ENCODE peak calls at places on chromosomes 2 and 18, in eight cellular contexts. N is A673, L is H1, J is HCT116, R is DND-41, U is neural progenitor cell, F is GM23338, K is GM23248. C is an unnamed sample.

GRCh38 chr2:108621087-108621559 is 86.9 kb downstream of the LIMS1 start:
- DNase-seq in N (no peak), L (peak), J (peak), R (peak), U (peak), F (peak), K (peak), C (no peak)

GRCh38 chr18:13381907-13382682 is 163.5 kb downstream of the LDLRAD4 start:
- DNase-seq in N (no peak), L (no peak), J (no peak), R (no peak), U (no peak), F (no peak), K (peak), C (peak)

GRCh38 chr18:59267511-59268126 is 5.6 kb downstream of the RAX start:
- DNase-seq in N (no peak), L (no peak), J (no peak), R (no peak), U (peak), F (peak), K (peak), C (no peak)

GRCh38 chr2:26330604-26331003 is 15.3 kb upstream of the SELENOI start:
- DNase-seq in N (no peak), L (no peak), J (no peak), R (no peak), U (no peak), F (no peak), K (no peak), C (no peak)

GRCh38 chr2:157897106-157897971 is 21.2 kb upstream of the ACVR1 start:
- DNase-seq in N (no peak), L (no peak), J (no peak), R (peak), U (no peak), F (no peak), K (no peak), C (no peak)

GRCh38 chr2:240825476-240825875 is 5.5 kb upstream of the KIF1A start:
- DNase-seq in N (no peak), L (no peak), J (no peak), R (no peak), U (no peak), F (no peak), K (no peak), C (no peak)

GRCh38 chr2:177906041-177906718 is 166.4 kb downstream of the PDE11A start:
- DNase-seq in N (peak), L (peak), J (peak), R (peak), U (peak), F (peak), K (peak), C (no peak)

GRCh38 chr2:190571666-190572065 is 37.1 kb upstream of the NEMP2 start:
- DNase-seq in N (peak), L (no peak), J (no peak), R (no peak), U (no peak), F (no peak), K (no peak), C (peak)

GRCh38 chr2:36366491-36367120 is 11.0 kb downstream of the CRIM1 start:
- DNase-seq in N (no peak), L (no peak), J (no peak), R (no peak), U (no peak), F (peak), K (no peak), C (no peak)

GRCh38 chr2:197145471-197146056 is 165.0 kb downstream of the ANKRD44 start:
- DNase-seq in N (peak), L (no peak), J (no peak), R (peak), U (no peak), F (no peak), K (no peak), C (no peak)

GRCh38 chr18:67845035-67845434 is 328.5 kb upstream of the DSEL start:
- DNase-seq in N (no peak), L (no peak), J (no peak), R (no peak), U (no peak), F (no peak), K (peak), C (no peak)

GRCh38 chr18:36544036-36544725 is 246.7 kb downstream of the FHOD3 start:
- DNase-seq in N (no peak), L (no peak), J (no peak), R (no peak), U (no peak), F (no peak), K (no peak), C (no peak)

GRCh38 chr2:120272763-120273481 is 20.3 kb downstream of the RALB start:
- DNase-seq in N (no peak), L (no peak), J (no peak), R (no peak), U (no peak), F (no peak), K (no peak), C (no peak)

GRCh38 chr2:104703669-104704068 is 150.2 kb upstream of the POU3F3 start:
- DNase-seq in N (no peak), L (no peak), J (no peak), R (no peak), U (no peak), F (no peak), K (no peak), C (no peak)

GRCh38 chr2:126700073-126700581 is 44.2 kb downstream of the GYPC start:
- DNase-seq in N (peak), L (no peak), J (no peak), R (no peak), U (no peak), F (peak), K (peak), C (no peak)

GRCh38 chr18:47260138-47260923 is 8.9 kb upstream of the SKOR2 start:
- DNase-seq in N (peak), L (no peak), J (no peak), R (peak), U (peak), F (peak), K (peak), C (no peak)
- TF ChIP-seq EZH2 in N (no peak), L (peak), J (no peak), R (no peak), U (peak), F (peak), K (peak), C (no peak)

GRCh38 chr2:118834440-118834810 is 13.0 kb downstream of the EN1 start:
- DNase-seq in N (no peak), L (no peak), J (no peak), R (no peak), U (peak), F (peak), K (no peak), C (no peak)
- TF ChIP-seq EZH2 in N (no peak), L (peak), J (no peak), R (no peak), U (peak), F (no peak), K (no peak), C (no peak)

GRCh38 chr2:132668986-132669853 is 785 bp downstream of the LYPD1 start:
- DNase-seq in N (peak), L (no peak), J (no peak), R (no peak), U (peak), F (peak), K (peak), C (no peak)
- TF ChIP-seq EZH2 in N (no peak), L (peak), J (no peak), R (no peak), U (peak), F (peak), K (peak), C (no peak)

GRCh38 chr2:176114930-176115625 is 1.5 kb upstream of the HOXD10 start:
- DNase-seq in N (no peak), L (no peak), J (no peak), R (no peak), U (no peak), F (no peak), K (peak), C (no peak)
- TF ChIP-seq EZH2 in N (no peak), L (peak), J (no peak), R (no peak), U (no peak), F (peak), K (no peak), C (no peak)

GRCh38 chr2:232204457-232204931 is 174.1 kb upstream of the ALPP start:
- DNase-seq in N (no peak), L (no peak), J (no peak), R (no peak), U (peak), F (no peak), K (peak), C (no peak)

GRCh38 chr2:232200195-232200594 is 178.4 kb upstream of the ALPP start:
- DNase-seq in N (no peak), L (no peak), J (no peak), R (no peak), U (no peak), F (no peak), K (no peak), C (no peak)

GRCh38 chr2:232207174-232207573 is 171.4 kb upstream of the ALPP start:
- DNase-seq in N (no peak), L (no peak), J (no peak), R (no peak), U (no peak), F (no peak), K (no peak), C (no peak)

GRCh38 chr2:232203936-232204335 is 174.6 kb upstream of the ALPP start:
- DNase-seq in N (no peak), L (no peak), J (no peak), R (no peak), U (no peak), F (no peak), K (peak), C (no peak)

DNA sequence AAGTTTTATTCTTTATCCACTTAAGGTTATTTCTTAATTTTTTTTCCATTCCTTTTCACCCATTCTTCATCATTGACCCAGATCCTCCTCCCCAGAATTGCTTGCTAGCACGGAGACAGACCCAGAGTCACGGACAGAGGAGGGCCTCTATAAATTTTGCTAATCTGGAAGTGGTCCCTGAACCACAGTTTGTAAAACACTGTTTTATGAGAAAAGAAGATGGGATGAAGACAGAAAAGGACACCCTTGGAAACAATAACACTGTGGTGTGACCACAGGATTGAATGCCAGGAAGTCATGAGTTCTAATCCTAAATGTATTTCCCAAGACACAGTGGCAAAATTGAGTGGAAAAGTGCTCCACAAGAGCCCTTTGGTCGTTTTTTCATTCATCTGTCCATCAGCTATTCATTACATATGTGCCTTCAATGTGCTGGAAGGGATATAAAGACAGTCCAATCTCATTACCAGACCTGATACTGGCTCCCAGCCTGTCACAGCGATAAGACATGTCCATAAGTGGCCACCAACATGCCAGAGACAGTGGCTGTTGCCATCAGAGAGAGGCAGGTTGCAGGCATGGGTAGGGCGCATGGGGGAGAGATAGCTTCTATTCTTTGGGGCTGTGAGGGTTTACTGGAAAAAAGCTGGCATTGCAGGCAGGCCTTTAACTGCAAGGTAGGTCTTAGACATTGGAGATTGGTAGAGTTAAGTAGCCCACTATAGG is 175.2 kb upstream of the ALPP start:
- DNase-seq in N (no peak), L (no peak), J (no peak), R (no peak), U (no peak), F (no peak), K (no peak), C (no peak)
- TF ChIP-seq EZH2 in N (no peak), L (no peak), J (no peak), R (no peak), U (no peak), F (no peak), K (no peak), C (no peak)

C was measured in SK-N-MC.